ENCODE peak calls at places on chromosome 11, in six cellular contexts. P, C, N, J, A and T are unnamed samples.

GRCh38 chr11:124115782-124116616 is 749 bp downstream of the VWA5A start:
- DNase-seq in P (no peak), C (peak), N (no peak), J (no peak), A (no peak), T (no peak)

GRCh38 chr11:57938351-57938750 is 85.3 kb upstream of the OR9Q1 start:
- DNase-seq in P (no peak), C (no peak), N (no peak), J (no peak), A (no peak), T (no peak)

GRCh38 chr11:59555601-59556114 is 44.3 kb downstream of the OR4D9 start:
- DNase-seq in P (no peak), C (no peak), N (no peak), J (no peak), A (peak), T (peak)

GRCh38 chr11:103714246-103714645 is 322.2 kb upstream of the DDI1 start:
- DNase-seq in P (no peak), C (no peak), N (no peak), J (no peak), A (no peak), T (no peak)

GRCh38 chr11:9969068-9969467 is 305.2 kb downstream of the SWAP70 start:
- DNase-seq in P (no peak), C (no peak), N (no peak), J (no peak), A (no peak), T (no peak)

GRCh38 chr11:126214446-126215240 is 3.1 kb downstream of the FAM118B start:
- DNase-seq in P (no peak), C (no peak), N (no peak), J (no peak), A (no peak), T (no peak)

GRCh38 chr11:60360621-60361020 is 17.7 kb upstream of the MS4A7 start:
- DNase-seq in P (no peak), C (no peak), N (no peak), J (no peak), A (no peak), T (no peak)

GRCh38 chr11:78034623-78035022 is 11.5 kb upstream of the KCTD14 start:
- DNase-seq in P (no peak), C (no peak), N (no peak), J (no peak), A (no peak), T (peak)